ENCODE peak calls at places on chromosome 13, in four cellular contexts. I, C, Q and D are unnamed samples.

GRCh38 chr13:27641711-27642502 is 20.2 kb downstream of the POLR1D start:
- DNase-seq in C (no peak), Q (no peak), I (no peak), D (no peak)

GRCh38 chr13:73421310-73421912 is 362.6 kb downstream of the KLF5 start:
- DNase-seq in Q (peak; percentile 68), I (no peak), C (no peak), D (peak; percentile 88)

GRCh38 chr13:100837611-100838010 is 163.0 kb upstream of the TMTC4 start:
- DNase-seq in Q (no peak), I (no peak), C (no peak), D (no peak)

GRCh38 chr13:72536668-72537399 is 190.6 kb downstream of the MZT1 start:
- DNase-seq in I (no peak), Q (peak; percentile 15), C (no peak), D (no peak)

GRCh38 chr13:22080832-22081231 is 410.0 kb downstream of the FGF9 start:
- DNase-seq in C (no peak), Q (no peak), I (no peak), D (no peak)

GRCh38 chr13:33728271-33729037 is 89.5 kb upstream of the RFC3 start:
- DNase-seq in C (no peak), Q (peak; percentile 8), I (no peak), D (no peak)

GRCh38 chr13:29111446-29111845 is 291.3 kb downstream of the MTUS2 start:
- DNase-seq in C (no peak), I (no peak), Q (no peak), D (no peak)

GRCh38 chr13:24638096-24638495 is 42.1 kb upstream of the ATP12A start:
- DNase-seq in C (no peak), Q (no peak), I (no peak), D (no peak)

GRCh38 chr13:38418286-38418685 is 68.6 kb downstream of the UFM1 start:
- DNase-seq in Q (no peak), C (no peak), I (no peak), D (no peak)

GRCh38 chr13:53783466-53783865 is 754.9 kb downstream of the OLFM4 start:
- DNase-seq in I (no peak), C (no peak), Q (no peak), D (peak; percentile 60)

GRCh38 chr13:80469841-80470378 is 129.0 kb upstream of the SPRY2 start:
- DNase-seq in C (no peak), Q (peak; percentile 37), I (no peak), D (no peak)

GRCh38 chr13:19978830-19979437 is 20.4 kb downstream of the ZMYM2 start:
- DNase-seq in Q (no peak), C (no peak), I (no peak), D (no peak)

GRCh38 chr13:64755961-64756360 is 2474.2 kb downstream of the PCDH9 start:
- DNase-seq in Q (no peak), C (no peak), I (no peak), D (no peak)

GRCh38 chr13:62320129-62320724 is 904.6 kb upstream of the PCDH20 start:
- DNase-seq in I (peak; percentile 38), Q (no peak), C (peak; percentile 1), D (no peak)

GRCh38 chr13:102231486-102231885 is 170.4 kb downstream of the FGF14 start:
- DNase-seq in Q (no peak), I (no peak), C (no peak), D (no peak)

GRCh38 chr13:113183450-113184129 is 24.9 kb downstream of the PCID2 start:
- DNase-seq in C (no peak), I (no peak), Q (no peak), D (no peak)

GRCh38 chr13:89465366-89465765 is 1794.2 kb downstream of the SLITRK5 start:
- DNase-seq in Q (no peak), C (no peak), I (no peak), D (no peak)

GRCh38 chr13:22926176-22927007 is 254.4 kb upstream of the SGCG start:
- DNase-seq in Q (peak; percentile 67), C (peak; percentile 90), I (no peak), D (no peak)

GRCh38 chr13:34911159-34911558 is 30.9 kb upstream of the NBEA start:
- DNase-seq in Q (no peak), I (no peak), C (no peak), D (no peak)

GRCh38 chr13:111202745-111203144 is 87.6 kb downstream of the ARHGEF7 start:
- DNase-seq in Q (no peak), I (peak; percentile 69), C (peak; percentile 11), D (no peak)

GRCh38 chr13:110627761-110628476 is 12.6 kb downstream of the NAXD start:
- DNase-seq in Q (no peak), C (no peak), I (peak; percentile 37), D (no peak)

GRCh38 chr13:99980201-99981114 is 1.1 kb upstream of the ZIC2 start:
- DNase-seq in Q (peak; percentile 69), I (peak; percentile 85), C (peak; percentile 85), D (peak; percentile 69)

GRCh38 chr13:41835871-41836270 is 125.0 kb downstream of the VWA8 start:
- DNase-seq in C (no peak), Q (no peak), I (peak; percentile 49), D (no peak)

GRCh38 chr13:99659234-99659633 is 158.0 kb downstream of the TM9SF2 start:
- DNase-seq in Q (no peak), C (no peak), I (no peak), D (no peak)

GRCh38 chr13:35727881-35728280 is 251.4 kb upstream of the MAB21L1 start:
- DNase-seq in Q (no peak), C (no peak), I (no peak), D (no peak)

GRCh38 chr13:110284809-110285519 is 22.0 kb downstream of the COL4A1 start:
- DNase-seq in I (no peak), Q (no peak), C (no peak), D (no peak)

GRCh38 chr13:23175920-23176319 is 4.9 kb upstream of the SGCG start:
- DNase-seq in C (no peak), I (no peak), Q (no peak), D (no peak)

GRCh38 chr13:90233933-90234672 is 1113.4 kb upstream of the MIR17HG start:
- DNase-seq in C (no peak), I (no peak), Q (no peak), D (no peak)

GRCh38 chr13:107669356-107669755 is 546.0 kb downstream of the LIG4 start:
- DNase-seq in Q (no peak), C (no peak), I (no peak), D (no peak)

GRCh38 chr13:59472134-59472533 is 691.6 kb downstream of the DIAPH3 start:
- DNase-seq in Q (no peak), C (no peak), I (no peak), D (no peak)

GRCh38 chr13:31159306-31159705 is 2.4 kb downstream of the HSPH1 start:
- DNase-seq in Q (no peak), C (no peak), I (no peak), D (no peak)
- H3K4me3 ChIP-seq in Q (no peak overlapping the region), C (peak overlapping the region; percentile 85), I (peak overlapping the region; percentile 98), D (no peak overlapping the region)

GRCh38 chr13:46799139-46799538 is 2.2 kb upstream of the ESD start:
- DNase-seq in C (no peak), Q (no peak), I (no peak), D (no peak)

GRCh38 chr13:46797468-46798237 is 692 bp upstream of the ESD start:
- DNase-seq in Q (no peak), C (peak; percentile 21), I (no peak), D (no peak)

GRCh38 chr13:46796129-46796514 is 839 bp downstream of the ESD start:
- DNase-seq in C (peak; percentile 3), Q (no peak), I (no peak), D (no peak)

GRCh38 chr13:46795321-46795720 is 1.6 kb downstream of the ESD start:
- DNase-seq in I (no peak), C (peak; percentile 42), Q (no peak), D (no peak)

DNA sequence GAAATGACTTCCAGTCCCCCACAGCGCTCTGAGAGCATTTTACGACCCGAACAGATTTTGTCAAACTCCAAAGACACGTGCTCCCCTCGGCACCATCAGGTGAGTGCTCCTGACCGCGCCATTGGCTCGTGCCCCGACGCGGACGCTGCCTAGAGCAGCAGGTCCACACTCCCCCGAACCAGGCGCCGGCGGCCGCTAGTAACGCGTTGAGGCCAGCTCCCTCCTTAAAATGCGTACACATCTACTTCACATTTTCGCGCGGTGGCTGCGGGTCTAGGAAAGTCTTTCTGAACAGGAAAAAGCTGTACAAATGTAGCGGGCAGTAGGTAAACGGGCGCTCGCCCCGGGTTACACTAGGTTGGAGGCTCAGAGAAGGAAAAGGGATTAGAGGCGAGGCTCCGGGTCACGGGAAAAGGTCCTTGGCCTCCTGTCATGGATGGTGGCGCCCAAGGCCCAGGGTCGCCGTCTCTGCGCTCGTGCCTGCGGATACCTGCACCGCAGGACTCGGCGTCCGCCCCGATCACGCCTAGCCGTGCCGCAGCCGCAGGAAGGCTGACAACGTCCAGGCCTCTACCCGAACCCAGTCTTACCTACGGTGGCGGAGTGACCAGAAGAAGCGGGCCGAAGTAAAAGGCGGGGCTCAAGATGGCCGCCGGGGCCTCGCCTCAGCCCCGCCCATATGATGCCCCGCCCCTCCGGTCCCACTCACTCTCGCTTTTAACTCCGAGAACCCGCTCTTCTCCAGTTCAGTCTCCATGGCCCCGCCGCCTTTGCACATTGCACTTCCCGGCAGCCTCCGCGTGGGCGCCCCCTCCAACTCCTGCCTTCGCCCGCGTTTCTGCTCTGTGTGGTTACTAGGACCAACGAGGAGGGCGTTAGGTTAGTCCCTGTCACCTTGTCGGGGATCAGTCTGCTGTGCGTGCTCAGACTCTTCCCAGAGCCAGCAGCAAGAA is at the start of gene ESD:
- DNase-seq in I (peak; percentile 94), C (peak; percentile 93), Q (peak; percentile 95), D (peak; percentile 93)
- TF ChIP-seq EP300 in I (peak; percentile 20), C (no peak), Q (no peak), D (no peak)

GRCh38 chr13:51269039-51269438 is 46.8 kb downstream of the FAM124A start:
- DNase-seq in I (no peak), Q (no peak), C (no peak), D (no peak)
- H3K4me3 ChIP-seq in I (no peak overlapping the region), Q (no peak overlapping the region), C (no peak overlapping the region), D (no peak overlapping the region)

DNA sequence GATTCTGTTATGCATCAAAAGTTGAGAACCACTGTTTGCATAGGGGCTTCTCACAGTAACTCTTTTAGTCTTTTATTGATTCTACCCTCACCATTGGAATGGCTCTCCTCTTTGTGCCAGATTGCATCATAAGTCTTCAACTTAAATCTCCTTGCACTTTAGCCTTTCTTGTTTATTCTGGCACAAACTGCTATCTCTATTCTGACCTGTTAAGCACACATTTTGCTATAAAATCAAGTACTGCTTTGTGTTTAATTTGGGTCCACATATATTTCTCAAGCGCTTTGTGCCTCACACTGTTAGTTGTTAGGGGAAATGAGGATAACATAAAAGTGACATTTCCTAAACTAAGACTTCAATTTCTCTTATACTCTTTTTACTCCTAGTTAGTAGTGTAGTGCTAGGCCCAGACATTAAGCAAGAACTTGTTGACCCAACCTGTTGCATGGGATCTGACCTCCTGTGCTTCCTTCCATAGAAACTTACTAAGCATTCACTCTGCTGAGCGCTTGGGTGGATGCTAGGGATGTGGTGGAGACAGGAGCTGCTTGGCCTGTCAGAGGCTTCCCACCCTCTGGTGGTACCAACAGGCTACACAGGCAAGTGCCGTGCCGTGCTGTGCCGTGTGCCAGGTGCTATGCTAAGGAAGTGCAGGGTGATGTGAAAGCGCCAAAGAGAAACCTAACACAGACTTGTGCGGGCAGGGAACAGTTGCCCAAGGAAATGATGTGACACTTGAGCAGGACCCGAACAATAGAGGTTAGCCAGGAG is 1.2 kb downstream of the UTP14C start:
- DNase-seq in C (no peak), I (no peak), Q (no peak), D (no peak)
- TF ChIP-seq EP300 in C (no peak), I (no peak), Q (no peak), D (no peak)